ENCODE peak calls at places on chromosomes 1 and 21, in ten cellular contexts. V is right lobe of liver; A is OCI-LY7; G is heart right ventricle; U is left lung; C is tibial nerve; R is CD8-positive, alpha-beta memory T cell; F is adrenal gland; H is heart left ventricle; Y is colonic mucosa. E is an unnamed sample. For H3K36me3, the result is how much of the 10 kb centered on the place peaks cover.

GRCh38 chr1:54782588-54782987 is 18.3 kb upstream of the PARS2 start:
- DNase-seq in V (no peak), A (no peak), G (no peak), U (no peak), C (no peak), R (no peak), F (no peak), H (no peak), Y (no peak), E (no peak)

GRCh38 chr1:78587213-78587612 is 33.0 kb upstream of the IFI44L start:
- DNase-seq in V (no peak), A (no peak), G (no peak), U (no peak), C (no peak), R (no peak), F (no peak), H (no peak), Y (no peak), E (no peak)

GRCh38 chr21:38944903-38945302 is 139.2 kb downstream of the ETS2 start:
- DNase-seq in V (no peak), A (no peak), G (no peak), U (no peak), C (no peak), R (no peak), F (no peak), H (no peak), Y (no peak), E (no peak)

GRCh38 chr1:115331531-115332331 is 6.3 kb downstream of the NGF start:
- DNase-seq in V (no peak), A (no peak), G (no peak), U (no peak), C (no peak), R (no peak), F (no peak), H (no peak), Y (no peak), E (no peak)

GRCh38 chr1:54172614-54173312 is 20.0 kb upstream of the CDCP2 start:
- DNase-seq in V (peak), A (no peak), G (no peak), U (no peak), C (no peak), R (no peak), F (peak), H (no peak), Y (no peak), E (no peak)

GRCh38 chr1:208269338-208269666 is 25.1 kb upstream of the PLXNA2 start:
- DNase-seq in V (no peak), A (no peak), G (no peak), U (no peak), C (no peak), R (no peak), F (no peak), H (no peak), Y (no peak), E (no peak)

GRCh38 chr1:221419513-221420088 is 322.3 kb downstream of the DUSP10 start:
- DNase-seq in V (no peak), A (no peak), G (no peak), U (no peak), C (no peak), R (no peak), F (no peak), H (no peak), Y (no peak), E (no peak)

GRCh38 chr1:238789916-238790667 is 596.3 kb upstream of the CHRM3 start:
- DNase-seq in V (no peak), A (no peak), G (no peak), U (no peak), C (no peak), R (no peak), F (no peak), H (no peak), Y (no peak), E (no peak)

GRCh38 chr1:39958801-39959200 is 3.9 kb downstream of the MFSD2A start:
- DNase-seq in V (no peak), A (no peak), G (no peak), U (no peak), C (no peak), R (no peak), F (no peak), H (no peak), Y (no peak), E (no peak)

GRCh38 chr1:20426923-20427322 is 59.1 kb downstream of the CAMK2N1 start:
- DNase-seq in V (no peak), A (no peak), G (no peak), U (no peak), C (no peak), R (no peak), F (no peak), H (no peak), Y (no peak), E (no peak)

GRCh38 chr1:240706150-240706904 is 94.4 kb upstream of the GREM2 start:
- DNase-seq in V (no peak), A (no peak), G (no peak), U (no peak), C (no peak), R (no peak), F (peak), H (no peak), Y (no peak), E (no peak)

GRCh38 chr1:31926252-31926651 is 11.9 kb downstream of the PTP4A2 start:
- DNase-seq in V (no peak), A (no peak), G (no peak), U (no peak), C (no peak), R (no peak), F (no peak), H (no peak), Y (no peak), E (no peak)

GRCh38 chr1:31924839-31925238 is 13.3 kb downstream of the PTP4A2 start:
- DNase-seq in V (no peak), A (no peak), G (no peak), U (no peak), C (no peak), R (no peak), F (no peak), H (no peak), Y (no peak), E (no peak)

GRCh38 chr1:31927661-31927980 is 10.5 kb downstream of the PTP4A2 start:
- DNase-seq in V (no peak), A (no peak), G (no peak), U (no peak), C (no peak), R (no peak), F (no peak), H (no peak), Y (no peak), E (no peak)

GRCh38 chr1:31923905-31924304 is 14.3 kb downstream of the PTP4A2 start:
- DNase-seq in V (no peak), A (no peak), G (no peak), U (no peak), C (no peak), R (no peak), F (no peak), H (no peak), Y (no peak), E (no peak)

DNA sequence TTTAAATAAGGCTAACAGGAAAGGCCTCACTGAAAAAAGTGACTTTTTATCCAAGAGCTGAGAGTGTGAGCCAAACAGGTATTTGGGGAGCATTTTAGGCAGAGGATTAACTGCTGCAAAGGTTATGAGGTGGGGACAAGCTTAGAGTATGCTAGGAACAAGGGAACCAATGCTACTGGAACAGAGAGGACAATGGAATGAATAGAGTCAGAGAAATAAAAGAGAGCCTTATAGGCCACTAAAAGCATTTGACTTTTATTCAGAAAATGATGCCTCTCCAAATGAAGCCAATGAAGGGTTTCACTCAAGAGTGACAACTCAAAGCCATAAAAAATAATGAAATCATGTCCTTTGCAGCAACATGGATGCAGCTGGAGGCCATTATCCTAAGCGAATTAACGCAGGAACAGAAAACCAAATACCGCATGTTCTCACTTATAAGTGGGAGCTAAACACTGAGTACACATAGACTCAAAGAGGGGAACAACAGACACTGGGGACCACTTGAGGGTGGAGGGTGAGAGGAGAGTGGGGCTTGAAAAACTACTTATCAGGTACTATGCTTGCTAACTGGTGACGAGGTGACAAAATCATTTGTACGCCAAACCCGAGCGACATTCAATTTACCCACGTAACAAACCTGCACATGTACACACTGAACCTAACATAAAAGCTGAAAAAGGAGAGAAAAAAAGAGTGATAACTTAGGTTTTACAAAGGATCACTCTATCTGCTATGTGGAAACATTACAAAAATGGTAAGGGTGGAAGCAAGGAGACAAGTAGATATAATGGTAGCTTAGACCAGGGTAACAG is 11.1 kb downstream of the PTP4A2 start:
- DNase-seq in V (no peak), A (no peak), G (no peak), U (no peak), C (no peak), R (no peak), F (no peak), H (no peak), Y (no peak), E (no peak)
- H3K27ac ChIP-seq in V (no peak), A (peak), G (no peak), U (peak), C (no peak), R (peak), F (no peak), H (no peak), Y (no peak), E (no peak)

GRCh38 chr1:147169840-147170674 is 2.2 kb downstream of the PRKAB2 start:
- DNase-seq in V (no peak), A (no peak), G (no peak), U (no peak), C (no peak), R (no peak), F (no peak), H (no peak), Y (no peak), E (no peak)
- H3K4me3 ChIP-seq in V (peak), A (peak), G (peak), U (no peak), C (no peak), R (no peak), F (no peak), H (no peak), Y (no peak), E (no peak)

GRCh38 chr1:160128636-160129035 is 13.1 kb downstream of the ATP1A2 start:
- DNase-seq in V (no peak), A (no peak), G (no peak), U (no peak), C (no peak), R (no peak), F (no peak), H (no peak), Y (no peak), E (no peak)

GRCh38 chr1:160129046-160129445 is 13.5 kb downstream of the ATP1A2 start:
- DNase-seq in V (no peak), A (no peak), G (no peak), U (no peak), C (no peak), R (no peak), F (no peak), H (no peak), Y (no peak), E (no peak)

GRCh38 chr1:160129966-160130365 is 14.4 kb downstream of the ATP1A2 start:
- DNase-seq in V (no peak), A (no peak), G (no peak), U (no peak), C (no peak), R (no peak), F (no peak), H (no peak), Y (no peak), E (no peak)

GRCh38 chr1:160130486-160130885 is 14.9 kb downstream of the ATP1A2 start:
- DNase-seq in V (no peak), A (no peak), G (no peak), U (no peak), C (no peak), R (no peak), F (no peak), H (no peak), Y (no peak), E (no peak)

DNA sequence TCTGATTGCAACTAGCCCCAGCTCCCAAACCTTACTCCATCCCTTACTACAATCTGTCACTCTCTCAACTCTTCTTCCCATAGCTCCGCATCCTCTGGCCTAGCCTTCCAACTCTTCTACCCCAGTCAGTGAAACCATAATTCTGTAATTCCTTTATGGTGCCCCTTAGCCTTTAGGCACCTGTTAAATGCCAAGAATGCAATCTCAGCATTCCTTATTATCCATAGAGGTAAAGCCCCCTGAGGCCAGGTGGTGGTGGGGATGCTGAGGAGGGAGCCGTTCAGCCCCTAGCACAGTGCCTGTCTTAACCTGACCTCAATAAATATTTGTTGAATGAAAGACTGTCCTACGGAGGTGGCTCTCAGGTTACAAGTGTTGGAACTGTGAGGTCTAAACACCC is 14.0 kb downstream of the ATP1A2 start:
- DNase-seq in V (no peak), A (no peak), G (no peak), U (no peak), C (no peak), R (no peak), F (no peak), H (no peak), Y (no peak), E (no peak)
- H3K36me3 ChIP-seq in V (under half), A (under half), G (under half), U (under half), C (under half), R (under half), F (under half), H (under half), Y (under half), E (under half)

GRCh38 chr1:203796223-203796747 is 862 bp downstream of the ZBED6 start:
- DNase-seq in V (peak), A (no peak), G (peak), U (peak), C (no peak), R (peak), F (no peak), H (peak), Y (peak), E (no peak)

GRCh38 chr1:203792491-203792890 is 2.9 kb upstream of the ZBED6 start:
- DNase-seq in V (no peak), A (no peak), G (no peak), U (no peak), C (no peak), R (no peak), F (no peak), H (no peak), Y (no peak), E (no peak)

GRCh38 chr1:203795382-203796222 is at the start of the genes ZBED6 and ZC3H11A:
- DNase-seq in V (peak), A (peak), G (peak), U (peak), C (peak), R (peak), F (peak), H (peak), Y (peak), E (peak)

GRCh38 chr1:203797216-203797615 is 1.8 kb downstream of the ZBED6 start:
- DNase-seq in V (no peak), A (no peak), G (no peak), U (no peak), C (no peak), R (no peak), F (no peak), H (no peak), Y (no peak), E (no peak)

DNA sequence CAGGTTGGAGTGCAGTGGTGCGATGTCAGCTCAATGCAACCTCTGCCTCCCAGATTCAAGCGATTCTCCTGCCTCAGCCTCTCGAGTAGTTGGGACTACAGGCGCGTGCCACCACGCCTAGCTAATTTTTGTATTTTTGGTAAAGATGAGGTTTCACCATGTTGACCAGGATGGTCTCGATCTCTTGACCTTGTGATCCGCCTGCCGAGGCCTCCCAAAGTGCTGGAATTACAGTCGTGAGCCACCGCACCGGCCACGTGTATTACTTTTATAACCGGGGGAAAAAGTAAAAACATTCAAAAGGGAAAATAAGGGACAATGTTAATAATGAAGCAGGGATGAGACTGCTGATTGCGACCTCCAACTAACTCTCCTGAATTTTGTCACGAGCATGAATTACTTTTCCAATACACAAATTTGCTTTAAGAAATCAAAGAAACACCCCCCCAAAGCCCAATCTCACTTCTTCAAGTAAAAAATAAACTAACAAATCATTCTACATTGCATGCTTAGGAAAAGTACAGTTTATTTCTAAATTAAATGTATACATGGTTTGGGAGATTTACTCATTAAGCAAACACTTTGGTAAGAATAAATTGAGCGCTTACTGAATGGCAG is 550 bp upstream of the ZBED6 start:
- DNase-seq in V (no peak), A (no peak), G (peak), U (no peak), C (no peak), R (no peak), F (peak), H (no peak), Y (peak), E (no peak)
- H3K27ac ChIP-seq in V (peak), A (peak), G (no peak), U (peak), C (peak), R (peak), F (peak), H (peak), Y (peak), E (peak)